ENCODE peak calls at places on chromosomes 6 and 20, in nine cellular contexts. K, B, N, E, Y, A, X, O and Z are unnamed samples. For H3K4me1, the result is how much of the 10 kb centered on the place peaks cover.

GRCh38 chr6:9233226-9233625 is 797.9 kb upstream of the SLC35B3 start:
- DNase-seq in K (no peak), B (no peak), N (no peak), E (no peak), Y (peak), A (no peak), X (no peak), O (no peak), Z (no peak)

GRCh38 chr20:4809707-4810106 is 88.0 kb downstream of the PRND start:
- DNase-seq in K (no peak), B (peak), N (no peak), E (no peak), Y (no peak), A (no peak), X (peak), O (no peak), Z (no peak)

GRCh38 chr20:58523072-58523681 is 8.0 kb upstream of the APCDD1L start:
- DNase-seq in K (no peak), B (no peak), N (no peak), E (peak), Y (no peak), A (peak), X (no peak), O (no peak), Z (no peak)

GRCh38 chr20:46507760-46508407 is 5.5 kb downstream of the ZNF334 start:
- DNase-seq in K (no peak), B (no peak), N (no peak), E (no peak), Y (no peak), A (no peak), X (no peak), O (no peak), Z (no peak)

GRCh38 chr20:25308671-25309394 is 60.9 kb downstream of the PYGB start:
- DNase-seq in K (peak), B (peak), N (peak), E (no peak), Y (no peak), A (peak), X (no peak), O (peak), Z (no peak)

GRCh38 chr6:39341352-39341751 is 18.9 kb upstream of the KCNK16 start:
- DNase-seq in K (no peak), B (no peak), N (no peak), E (no peak), Y (no peak), A (no peak), X (no peak), O (no peak), Z (no peak)

GRCh38 chr6:108492131-108492766 is 68.5 kb upstream of the FOXO3 start:
- DNase-seq in K (peak), B (no peak), N (no peak), E (peak), Y (peak), A (peak), X (no peak), O (no peak), Z (peak)

GRCh38 chr20:40754372-40754943 is 65.4 kb upstream of the MAFB start:
- DNase-seq in K (no peak), B (no peak), N (peak), E (peak), Y (no peak), A (peak), X (no peak), O (peak), Z (no peak)

GRCh38 chr20:57761413-57761734 is 51.6 kb upstream of the PMEPA1 start:
- DNase-seq in K (no peak), B (no peak), N (no peak), E (no peak), Y (no peak), A (no peak), X (no peak), O (no peak), Z (no peak)

GRCh38 chr6:169701218-169701952 is 444 bp downstream of the WDR27 start:
- DNase-seq in K (no peak), B (no peak), N (no peak), E (no peak), Y (peak), A (no peak), X (no peak), O (no peak), Z (no peak)

GRCh38 chr6:13696226-13696625 is 15.4 kb downstream of the RANBP9 start:
- DNase-seq in K (no peak), B (no peak), N (no peak), E (no peak), Y (no peak), A (peak), X (no peak), O (no peak), Z (peak)

GRCh38 chr6:132813173-132813856 is 1.1 kb upstream of the RPS12 start:
- DNase-seq in K (no peak), B (peak), N (peak), E (peak), Y (peak), A (peak), X (peak), O (peak), Z (peak)

GRCh38 chr6:114007451-114007953 is 36.6 kb upstream of the HDAC2 start:
- DNase-seq in K (no peak), B (no peak), N (no peak), E (no peak), Y (no peak), A (no peak), X (no peak), O (no peak), Z (no peak)

GRCh38 chr20:14580426-14581074 is 243.1 kb upstream of the FLRT3 start:
- DNase-seq in K (no peak), B (no peak), N (no peak), E (no peak), Y (no peak), A (peak), X (no peak), O (no peak), Z (no peak)

GRCh38 chr6:170293881-170294755 is 3.2 kb upstream of the DLL1 start:
- DNase-seq in K (no peak), B (no peak), N (no peak), E (no peak), Y (no peak), A (no peak), X (no peak), O (no peak), Z (no peak)

GRCh38 chr6:116568851-116569755 is 2.2 kb upstream of the RWDD1 start:
- DNase-seq in K (no peak), B (no peak), N (no peak), E (peak), Y (no peak), A (no peak), X (no peak), O (no peak), Z (no peak)

GRCh38 chr6:69719602-69720193 is 77.1 kb downstream of the LMBRD1 start:
- DNase-seq in K (peak), B (no peak), N (no peak), E (peak), Y (no peak), A (peak), X (no peak), O (no peak), Z (peak)

GRCh38 chr20:63033635-63034510 is 27.1 kb upstream of the BHLHE23 start:
- DNase-seq in K (no peak), B (peak), N (no peak), E (no peak), Y (no peak), A (no peak), X (no peak), O (no peak), Z (no peak)

GRCh38 chr6:142728910-142729481 is 216.0 kb downstream of the HIVEP2 start:
- DNase-seq in K (no peak), B (no peak), N (no peak), E (peak), Y (peak), A (peak), X (no peak), O (no peak), Z (no peak)

GRCh38 chr6:118993803-118994231 is 58.9 kb upstream of the MCM9 start:
- DNase-seq in K (no peak), B (no peak), N (no peak), E (no peak), Y (no peak), A (no peak), X (no peak), O (no peak), Z (no peak)

GRCh38 chr20:6575912-6576391 is 191.5 kb upstream of the BMP2 start:
- DNase-seq in K (no peak), B (no peak), N (no peak), E (peak), Y (peak), A (no peak), X (no peak), O (no peak), Z (peak)

GRCh38 chr6:18471232-18471964 is 84.2 kb downstream of the RNF144B start:
- DNase-seq in K (no peak), B (no peak), N (peak), E (no peak), Y (no peak), A (no peak), X (no peak), O (no peak), Z (no peak)

GRCh38 chr6:136067731-136068341 is 182.3 kb downstream of the MTFR2 start:
- DNase-seq in K (peak), B (no peak), N (no peak), E (peak), Y (no peak), A (peak), X (no peak), O (no peak), Z (peak)

GRCh38 chr6:167143041-167143440 is 14.7 kb downstream of the GPR31 start:
- DNase-seq in K (no peak), B (no peak), N (no peak), E (no peak), Y (no peak), A (no peak), X (no peak), O (no peak), Z (no peak)

GRCh38 chr6:42378125-42378524 is 73.6 kb downstream of the TRERF1 start:
- DNase-seq in K (no peak), B (no peak), N (no peak), E (no peak), Y (no peak), A (no peak), X (no peak), O (no peak), Z (no peak)

GRCh38 chr6:32785781-32786533 is 22.6 kb upstream of the HLA-DQB2 start:
- DNase-seq in K (peak), B (no peak), N (no peak), E (peak), Y (peak), A (peak), X (peak), O (peak), Z (peak)

GRCh38 chr6:84227434-84228197 is at the start of gene CEP162:
- DNase-seq in K (peak), B (peak), N (peak), E (peak), Y (peak), A (peak), X (peak), O (peak), Z (peak)

GRCh38 chr20:37898301-37899104 is 4.4 kb upstream of the VSTM2L start:
- DNase-seq in K (no peak), B (no peak), N (no peak), E (no peak), Y (no peak), A (no peak), X (no peak), O (no peak), Z (peak)

GRCh38 chr6:133467982-133468380 is 226.8 kb downstream of the EYA4 start:
- DNase-seq in K (no peak), B (no peak), N (no peak), E (no peak), Y (no peak), A (no peak), X (no peak), O (no peak), Z (no peak)

GRCh38 chr6:155050311-155050710 is 55.2 kb downstream of the TIAM2 start:
- DNase-seq in K (no peak), B (no peak), N (no peak), E (no peak), Y (no peak), A (peak), X (no peak), O (no peak), Z (peak)

GRCh38 chr6:11380969-11381744 is 148.7 kb upstream of the NEDD9 start:
- DNase-seq in K (no peak), B (no peak), N (no peak), E (no peak), Y (no peak), A (no peak), X (no peak), O (no peak), Z (no peak)

GRCh38 chr6:89596056-89596455 is 42.5 kb downstream of the LYRM2 start:
- DNase-seq in K (no peak), B (no peak), N (no peak), E (no peak), Y (no peak), A (no peak), X (no peak), O (no peak), Z (no peak)

GRCh38 chr6:35874721-35875120 is 46.2 kb downstream of the SRPK1 start:
- DNase-seq in K (no peak), B (no peak), N (no peak), E (no peak), Y (no peak), A (no peak), X (no peak), O (no peak), Z (no peak)

GRCh38 chr6:68160348-68160747 is 474.7 kb upstream of the ADGRB3 start:
- DNase-seq in K (no peak), B (no peak), N (no peak), E (no peak), Y (no peak), A (no peak), X (no peak), O (no peak), Z (no peak)

GRCh38 chr6:68159433-68159832 is 475.6 kb upstream of the ADGRB3 start:
- DNase-seq in K (no peak), B (no peak), N (no peak), E (no peak), Y (no peak), A (no peak), X (no peak), O (no peak), Z (no peak)

DNA sequence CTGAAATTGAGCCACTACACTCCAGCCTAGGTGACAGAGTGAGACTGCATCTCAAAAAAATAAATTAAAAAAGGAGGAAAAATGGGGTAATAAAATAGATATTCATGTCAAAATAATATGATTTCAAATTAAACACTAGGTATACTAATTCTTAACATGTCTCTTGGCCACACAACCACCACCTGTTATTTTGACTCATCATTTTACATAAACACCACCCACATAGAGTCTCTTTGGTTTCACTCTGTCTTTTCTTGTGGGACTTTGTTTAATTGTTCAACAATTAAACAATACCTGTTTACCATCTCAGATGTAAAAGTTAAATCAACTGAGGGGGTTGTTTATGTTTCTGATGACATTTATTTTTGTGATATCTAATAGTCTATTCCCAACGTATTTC is 476.8 kb upstream of the ADGRB3 start:
- DNase-seq in K (no peak), B (no peak), N (no peak), E (no peak), Y (no peak), A (no peak), X (no peak), O (no peak), Z (no peak)
- H3K4me1 ChIP-seq in K (under half), B (under half), N (under half), E (under half), Y (under half), A (under half), X (under half), O (under half), Z (under half)

DNA sequence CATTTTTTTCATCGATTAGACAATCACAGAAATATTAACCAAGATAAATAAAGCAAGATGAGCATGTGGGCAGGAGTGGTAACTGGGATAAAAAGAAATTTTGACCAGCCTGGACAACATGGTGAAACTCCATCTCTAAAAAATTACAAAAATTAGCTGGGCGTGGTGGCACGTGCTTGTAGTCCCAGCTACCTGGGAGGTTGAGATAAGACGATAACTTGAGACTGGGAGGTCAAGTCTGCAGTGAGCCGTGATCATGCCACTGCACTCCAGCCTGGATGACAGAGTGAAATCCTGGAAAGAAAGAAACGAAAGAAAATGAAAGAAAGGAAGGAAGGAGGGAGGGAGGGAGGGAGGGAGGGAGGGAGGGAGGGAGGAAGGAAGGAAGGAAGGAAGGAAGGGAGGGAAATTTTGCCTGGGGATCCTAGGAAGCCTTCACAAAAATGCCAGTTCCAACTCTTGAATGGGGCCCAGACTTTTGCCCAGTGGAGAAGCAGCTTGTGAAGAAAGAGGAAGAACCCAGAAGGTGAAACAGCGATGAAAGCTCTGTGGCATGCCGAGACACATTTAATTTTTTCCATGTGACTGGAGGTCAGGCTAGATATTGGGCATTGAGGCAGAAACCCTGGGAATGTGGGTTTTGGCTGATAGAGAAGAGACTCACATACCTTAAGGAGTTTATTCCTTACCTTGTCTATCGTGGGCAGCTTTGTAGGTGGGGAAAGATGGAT is 20.3 kb downstream of the CCDC170 start:
- DNase-seq in K (no peak), B (no peak), N (no peak), E (no peak), Y (no peak), A (no peak), X (no peak), O (no peak), Z (no peak)
- TF ChIP-seq CTCF in K (no peak), B (no peak), N (no peak), E (no peak), Y (no peak), A (no peak), X (no peak), O (no peak), Z (no peak)

GRCh38 chr20:35320396-35321126 is 28.3 kb upstream of the FAM83C start:
- DNase-seq in K (peak), B (no peak), N (no peak), E (no peak), Y (peak), A (peak), X (no peak), O (no peak), Z (no peak)
- H3K4me1 ChIP-seq in K (half or more), B (under half), N (under half), E (under half), Y (half or more), A (under half), X (under half), O (under half), Z (under half)

GRCh38 chr6:158705386-158706126 is 55.7 kb downstream of the SYTL3 start:
- DNase-seq in K (no peak), B (peak), N (no peak), E (no peak), Y (no peak), A (no peak), X (no peak), O (no peak), Z (no peak)

GRCh38 chr6:158707120-158707519 is 57.3 kb downstream of the SYTL3 start:
- DNase-seq in K (peak), B (no peak), N (no peak), E (peak), Y (peak), A (peak), X (no peak), O (peak), Z (no peak)

GRCh38 chr6:158708239-158708638 is 58.4 kb downstream of the SYTL3 start:
- DNase-seq in K (no peak), B (peak), N (no peak), E (peak), Y (no peak), A (peak), X (no peak), O (no peak), Z (no peak)

GRCh38 chr6:158707826-158708225 is 58.0 kb downstream of the SYTL3 start:
- DNase-seq in K (no peak), B (peak), N (no peak), E (no peak), Y (no peak), A (peak), X (no peak), O (no peak), Z (peak)

GRCh38 chr6:158706369-158706982 is 56.6 kb downstream of the SYTL3 start:
- DNase-seq in K (peak), B (peak), N (peak), E (peak), Y (peak), A (peak), X (no peak), O (peak), Z (no peak)
- TF ChIP-seq CTCF in K (peak), B (peak), N (peak), E (peak), Y (peak), A (peak), X (no peak), O (peak), Z (peak)

GRCh38 chr6:112015725-112016124 is 38.2 kb upstream of the CCN6 start:
- DNase-seq in K (no peak), B (no peak), N (no peak), E (no peak), Y (no peak), A (no peak), X (no peak), O (no peak), Z (no peak)
- H3K4me1 ChIP-seq in K (under half), B (under half), N (under half), E (under half), Y (under half), A (under half), X (under half), O (under half), Z (under half)